ENCODE peak calls at places on chromosomes 12 and 14, in eight cellular contexts. T, S, W, U, Q, R, F and B are unnamed samples.

GRCh38 chr12:92029902-92030586 is 115.6 kb downstream of the BTG1 start:
- DNase-seq in R (no peak), U (no peak), Q (no peak), S (no peak), T (no peak), F (no peak), W (no peak), B (no peak)

GRCh38 chr12:45458854-45459807 is 243.2 kb downstream of the ANO6 start:
- DNase-seq in T (no peak), R (no peak), U (no peak), Q (no peak), S (no peak), F (no peak), W (no peak), B (no peak)

GRCh38 chr12:57553343-57554202 is 3.7 kb downstream of the KIF5A start:
- DNase-seq in U (no peak), Q (no peak), T (no peak), S (no peak), W (no peak), F (no peak), R (no peak), B (no peak)

GRCh38 chr12:118107026-118107425 is 3.2 kb upstream of the VSIG10 start:
- DNase-seq in W (no peak), U (no peak), S (no peak), R (no peak), Q (no peak), T (no peak), F (no peak), B (no peak)

GRCh38 chr14:59787045-59787674 is 83.4 kb downstream of the RTN1 start:
- DNase-seq in R (no peak), U (peak; percentile 29), T (no peak), S (no peak), Q (no peak), W (peak; percentile 67), F (no peak), B (no peak)

GRCh38 chr12:39605501-39605900 is 14.1 kb downstream of the ABCD2 start:
- DNase-seq in U (no peak), R (no peak), W (no peak), S (peak; percentile 54), T (no peak), F (peak; percentile 52), Q (no peak), B (no peak)

GRCh38 chr12:113788020-113788856 is 177.9 kb downstream of the RBM19 start:
- DNase-seq in S (no peak), U (no peak), W (no peak), T (no peak), R (no peak), Q (no peak), F (no peak), B (no peak)

GRCh38 chr14:95614335-95614734 is 71.9 kb upstream of the TCL1B start:
- DNase-seq in F (no peak), W (no peak), R (no peak), S (no peak), U (no peak), Q (no peak), T (no peak), B (no peak)

GRCh38 chr12:122190842-122191668 is 8.1 kb downstream of the LRRC43 start:
- DNase-seq in W (peak; percentile 98), R (peak; percentile 57), T (peak; percentile 48), S (no peak), Q (peak; percentile 53), F (peak; percentile 74), U (peak; percentile 91), B (peak; percentile 49)

GRCh38 chr12:118685983-118686607 is 295.2 kb upstream of the SRRM4 start:
- DNase-seq in U (no peak), S (no peak), R (no peak), Q (no peak), W (no peak), F (no peak), T (no peak), B (no peak)

GRCh38 chr14:104138891-104139459 is 588 bp downstream of the KIF26A start:
- DNase-seq in T (peak; percentile 24), W (peak; percentile 72), U (no peak), Q (peak; percentile 3), R (no peak), F (no peak), S (no peak), B (no peak)

GRCh38 chr14:74049886-74050495 is 30.8 kb downstream of the BBOF1 start:
- DNase-seq in Q (no peak), T (no peak), F (no peak), U (no peak), W (no peak), S (no peak), R (no peak), B (no peak)

DNA sequence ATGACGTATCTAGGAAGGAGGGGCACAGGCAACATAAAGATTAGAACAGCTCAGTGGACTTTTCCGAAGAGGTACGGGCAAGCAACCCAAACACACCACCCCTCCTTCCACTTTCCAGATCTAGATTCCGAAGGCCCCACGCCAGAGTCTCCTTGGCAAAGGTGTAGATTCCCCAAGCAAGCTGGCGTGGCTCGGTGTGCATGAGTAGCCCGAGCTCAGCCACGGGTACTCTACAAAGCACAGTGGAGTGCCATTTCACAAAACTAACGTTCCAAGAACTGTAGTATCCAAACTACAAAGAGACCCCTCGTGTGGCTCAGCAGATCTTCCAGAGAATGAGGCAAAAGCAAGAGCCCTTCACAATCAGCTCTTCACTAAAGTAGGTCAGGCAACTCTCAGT is 72.2 kb downstream of the FOXN3 start:
- DNase-seq in S (no peak), F (no peak), U (no peak), W (no peak), Q (no peak), R (no peak), T (no peak), B (no peak)
- H3K27ac ChIP-seq in S (no peak overlapping the region), F (no peak overlapping the region), U (no peak overlapping the region), W (no peak overlapping the region), Q (no peak overlapping the region), R (no peak overlapping the region), T (no peak overlapping the region), B (no peak overlapping the region)

GRCh38 chr14:68135028-68135427 is 315.4 kb downstream of the RAD51B start:
- DNase-seq in Q (no peak), T (no peak), W (no peak), S (no peak), R (no peak), U (no peak), F (no peak), B (peak; percentile 56)
- H3K27ac ChIP-seq in Q (no peak overlapping the region), T (no peak overlapping the region), W (no peak overlapping the region), S (peak overlapping the region; percentile 83), R (no peak overlapping the region), U (no peak overlapping the region), F (no peak overlapping the region), B (peak overlapping the region; percentile 5)

DNA sequence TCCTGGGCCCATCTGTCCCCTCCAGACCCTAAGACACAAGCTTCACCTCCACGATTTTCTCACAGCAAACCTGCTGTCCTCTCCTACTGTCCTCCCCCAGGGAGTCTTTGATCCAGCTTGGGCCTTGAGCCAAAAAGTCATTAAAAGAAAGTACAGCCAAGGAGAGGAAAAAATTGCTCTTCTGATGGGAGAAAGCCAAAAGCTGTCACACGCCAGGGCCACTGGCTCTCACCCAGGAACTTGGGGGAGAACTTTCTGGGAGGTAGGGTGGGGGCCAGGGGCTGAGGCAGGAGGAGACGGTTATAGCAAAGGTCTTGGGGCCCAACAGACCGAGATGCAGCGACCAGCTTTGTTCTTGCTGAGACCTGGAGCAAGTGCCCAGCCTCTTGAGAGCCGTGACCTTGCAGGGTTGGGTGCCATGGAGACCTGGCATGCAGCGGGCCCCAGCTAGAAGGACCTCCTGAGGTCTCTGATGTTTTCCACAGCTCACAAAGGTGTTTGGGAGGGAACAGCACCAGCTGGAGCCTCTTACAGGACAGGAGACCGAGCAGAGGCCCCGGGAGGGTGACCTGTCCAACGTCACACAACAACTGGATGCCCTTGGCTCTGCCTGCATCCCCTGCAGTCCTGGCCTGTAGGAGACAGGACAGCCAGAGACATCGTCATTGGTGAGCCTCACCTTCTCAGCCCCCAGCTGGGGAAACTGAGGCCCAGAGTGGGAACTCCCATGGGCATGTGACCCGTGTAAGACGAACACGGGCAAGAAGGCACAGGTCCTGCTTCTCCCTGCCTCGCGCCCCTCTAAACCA is 124.5 kb downstream of the CALM1 start:
- DNase-seq in T (no peak), S (no peak), U (peak; percentile 24), F (no peak), R (no peak), Q (no peak), W (no peak), B (no peak)
- H3K27ac ChIP-seq in T (peak overlapping the region; percentile 26), S (no peak overlapping the region), U (no peak overlapping the region), F (no peak overlapping the region), R (no peak overlapping the region), Q (no peak overlapping the region), W (no peak overlapping the region), B (no peak overlapping the region)

GRCh38 chr14:91912035-91912434 is 35.5 kb downstream of the FBLN5 start:
- DNase-seq in U (no peak), S (no peak), F (no peak), W (no peak), R (no peak), Q (no peak), T (no peak), B (no peak)
- H3K27ac ChIP-seq in U (no peak overlapping the region), S (no peak overlapping the region), F (no peak overlapping the region), W (no peak overlapping the region), R (no peak overlapping the region), Q (no peak overlapping the region), T (peak overlapping the region; percentile 15), B (no peak overlapping the region)